ENCODE peak calls at places on chromosome 14, in seven cellular contexts. R is HepG2, P is esophagus squamous epithelium, Y is thyroid gland, M is IMR-90, G is H1, J is transverse colon. X is an unnamed sample. For H3K36me3, the result is how much of the 10 kb centered on the place peaks cover.

GRCh38 chr14:101118746-101119610 is 215.5 kb upstream of the RTL1 start:
- DNase-seq in R (no peak), P (no peak), Y (no peak), M (no peak), G (no peak), J (no peak), X (peak)

GRCh38 chr14:57066887-57067513 is 201.7 kb downstream of the EXOC5 start:
- DNase-seq in R (peak), P (no peak), Y (peak), M (peak), G (peak), J (peak), X (peak)

GRCh38 chr14:34111505-34111904 is 160.6 kb upstream of the EGLN3 start:
- DNase-seq in R (no peak), P (no peak), Y (no peak), M (no peak), G (no peak), J (no peak), X (no peak)

GRCh38 chr14:21090194-21090939 is 8.1 kb downstream of the ZNF219 start:
- DNase-seq in R (no peak), P (no peak), Y (no peak), M (no peak), G (no peak), J (peak), X (peak)

GRCh38 chr14:67133595-67134441 is 55.4 kb upstream of the GARIN2 start:
- DNase-seq in R (no peak), P (no peak), Y (no peak), M (peak), G (no peak), J (no peak), X (no peak)

GRCh38 chr14:88584451-88584850 is 21.6 kb downstream of the ZC3H14 start:
- DNase-seq in R (no peak), P (no peak), Y (no peak), M (no peak), G (no peak), J (no peak), X (no peak)

GRCh38 chr14:23492618-23493272 is 23.2 kb downstream of the NGDN start:
- DNase-seq in R (peak), P (no peak), Y (no peak), M (peak), G (no peak), J (no peak), X (no peak)

GRCh38 chr14:20455355-20456300 is 602 bp downstream of the APEX1 start:
- DNase-seq in R (no peak), P (no peak), Y (no peak), M (peak), G (no peak), J (no peak), X (no peak)

GRCh38 chr14:101128478-101129450 is 225.2 kb upstream of the RTL1 start:
- DNase-seq in R (no peak), P (no peak), Y (no peak), M (no peak), G (no peak), J (no peak), X (no peak)

GRCh38 chr14:106506901-106507305 is 980.5 kb downstream of the TMEM121 start:
- DNase-seq in R (no peak), P (no peak), Y (no peak), M (no peak), G (no peak), J (peak), X (no peak)

GRCh38 chr14:92687681-92688433 is 60.6 kb downstream of the LGMN start:
- DNase-seq in R (no peak), P (no peak), Y (peak), M (no peak), G (no peak), J (no peak), X (peak)

GRCh38 chr14:32761381-32761968 is 177.2 kb upstream of the NPAS3 start:
- DNase-seq in R (no peak), P (no peak), Y (no peak), M (no peak), G (no peak), J (no peak), X (no peak)

GRCh38 chr14:47821134-47821533 is 145.7 kb upstream of the MDGA2 start:
- DNase-seq in R (no peak), P (no peak), Y (no peak), M (no peak), G (no peak), J (no peak), X (no peak)

GRCh38 chr14:100017578-100017977 is 47.6 kb upstream of the EVL start:
- DNase-seq in R (no peak), P (no peak), Y (no peak), M (peak), G (no peak), J (no peak), X (no peak)
- H3K27ac ChIP-seq in R (no peak), P (no peak), Y (no peak), M (peak), G (no peak), J (no peak), X (no peak)

GRCh38 chr14:50814161-50814560 is 16.8 kb downstream of the NIN start:
- DNase-seq in R (no peak), P (no peak), Y (no peak), M (no peak), G (no peak), J (no peak), X (no peak)

GRCh38 chr14:50812856-50813543 is 18.0 kb downstream of the NIN start:
- DNase-seq in R (no peak), P (no peak), Y (no peak), M (no peak), G (no peak), J (no peak), X (no peak)

GRCh38 chr14:50813544-50813863 is 17.5 kb downstream of the NIN start:
- DNase-seq in R (no peak), P (no peak), Y (no peak), M (no peak), G (no peak), J (no peak), X (no peak)

GRCh38 chr14:50808053-50808452 is 22.9 kb downstream of the NIN start:
- DNase-seq in R (no peak), P (no peak), Y (no peak), M (no peak), G (no peak), J (no peak), X (no peak)

DNA sequence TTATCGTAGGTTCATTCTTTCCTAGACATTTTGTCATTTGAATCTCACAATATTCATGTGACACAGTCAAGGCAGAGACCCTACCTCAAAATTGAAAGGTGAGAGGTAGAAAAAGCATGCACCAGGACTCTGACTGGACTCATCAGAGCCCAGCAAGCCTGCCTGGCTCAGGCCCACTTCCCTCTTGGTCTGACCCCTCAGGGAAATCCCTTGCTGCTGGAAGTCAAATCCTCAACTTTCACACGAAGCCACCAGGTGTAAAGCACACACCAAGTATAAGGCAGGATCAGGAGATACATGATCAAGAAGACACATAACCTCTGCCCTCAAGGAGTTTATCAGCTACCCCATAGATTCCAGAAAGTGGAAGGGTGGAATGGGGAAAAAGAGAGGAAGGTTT is 18.8 kb downstream of the NIN start:
- DNase-seq in R (no peak), P (no peak), Y (no peak), M (no peak), G (no peak), J (no peak), X (no peak)
- H3K36me3 ChIP-seq in R (under half), P (under half), Y (under half), M (under half), G (under half), J (under half), X (under half)

DNA sequence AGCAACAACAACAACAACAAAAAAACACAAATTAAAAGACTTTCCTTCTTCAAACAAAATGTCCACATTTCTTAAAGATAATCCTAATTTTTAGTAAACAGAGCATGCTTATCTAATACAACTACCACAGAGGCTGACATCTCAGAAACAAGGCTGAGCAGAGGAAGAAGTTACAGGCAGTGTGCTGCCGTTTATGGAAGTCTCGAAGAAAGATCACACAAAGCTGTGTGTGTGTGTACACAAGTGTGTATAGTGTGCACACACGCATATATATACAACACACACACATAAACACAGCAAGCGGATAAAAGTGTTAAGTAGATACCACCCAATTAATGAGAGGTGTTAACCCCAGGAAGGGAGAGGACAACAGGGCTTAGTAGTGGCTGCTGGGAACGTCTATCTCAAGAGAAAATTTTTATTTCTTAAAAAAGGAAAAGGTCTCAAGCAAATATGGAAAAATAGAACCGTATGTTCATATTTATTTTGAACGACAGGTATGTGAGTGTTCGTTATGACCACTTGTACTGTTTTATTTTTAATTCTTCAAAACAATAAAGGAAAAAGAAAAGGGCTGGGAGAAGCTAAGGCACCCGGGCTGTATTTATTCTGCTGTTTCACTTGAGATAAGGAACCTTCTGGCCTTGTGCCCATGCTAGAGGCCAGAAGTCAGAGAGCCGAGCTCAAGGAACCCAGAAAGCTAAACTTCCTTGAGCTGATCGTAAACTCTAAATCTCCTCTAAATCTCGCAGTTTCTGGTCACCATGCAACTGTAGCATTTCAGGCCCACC is 15.1 kb downstream of the CCDC88C start:
- DNase-seq in R (no peak), P (no peak), Y (peak), M (no peak), G (no peak), J (peak), X (peak)
- TF ChIP-seq POLR2A in R (no peak), P (no peak), Y (no peak), M (no peak), G (no peak), J (no peak), X (no peak)

GRCh38 chr14:22390824-22391461 is 198.1 kb downstream of the DAD1 start:
- DNase-seq in R (peak), P (no peak), Y (no peak), M (no peak), G (no peak), J (peak), X (no peak)
- H3K27ac ChIP-seq in R (no peak), P (no peak), Y (no peak), M (no peak), G (no peak), J (no peak), X (no peak)

DNA sequence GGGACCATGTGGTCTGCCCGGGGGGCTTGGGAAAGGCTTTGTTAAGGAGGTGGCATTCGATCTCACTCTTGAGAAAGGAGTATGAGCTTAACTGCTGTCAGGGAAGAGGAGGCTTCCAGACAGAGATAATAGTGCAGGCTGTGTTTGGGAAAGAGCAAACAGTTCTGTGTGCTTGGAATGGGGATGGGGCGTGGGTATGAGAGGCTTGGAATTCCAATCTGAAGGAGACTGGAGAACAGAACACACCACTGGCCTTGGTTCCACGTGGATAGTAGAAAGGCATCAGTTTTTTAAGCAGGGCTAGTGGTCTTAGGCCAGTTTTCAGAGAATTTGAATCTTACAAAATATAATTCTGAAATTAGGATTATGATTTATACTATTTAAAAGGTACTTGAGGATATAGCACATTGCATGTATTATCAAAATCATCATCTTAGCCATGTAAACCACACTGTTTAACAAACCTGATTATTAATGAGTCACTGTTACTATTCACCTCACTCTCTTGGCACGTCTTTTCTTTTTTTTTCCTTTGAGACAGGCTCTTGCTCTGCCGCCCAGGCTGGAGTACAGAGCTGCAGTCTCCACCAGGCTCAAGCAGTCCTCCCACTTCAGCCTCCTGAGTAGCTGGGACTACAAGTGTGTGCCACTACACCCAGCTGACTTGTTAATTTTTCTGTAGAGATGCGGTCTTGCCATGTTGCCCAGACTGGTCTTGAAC is 38.5 kb upstream of the KCNK13 start:
- DNase-seq in R (no peak), P (no peak), Y (no peak), M (peak), G (no peak), J (no peak), X (no peak)
- H3K36me3 ChIP-seq in R (under half), P (under half), Y (under half), M (under half), G (under half), J (under half), X (under half)

DNA sequence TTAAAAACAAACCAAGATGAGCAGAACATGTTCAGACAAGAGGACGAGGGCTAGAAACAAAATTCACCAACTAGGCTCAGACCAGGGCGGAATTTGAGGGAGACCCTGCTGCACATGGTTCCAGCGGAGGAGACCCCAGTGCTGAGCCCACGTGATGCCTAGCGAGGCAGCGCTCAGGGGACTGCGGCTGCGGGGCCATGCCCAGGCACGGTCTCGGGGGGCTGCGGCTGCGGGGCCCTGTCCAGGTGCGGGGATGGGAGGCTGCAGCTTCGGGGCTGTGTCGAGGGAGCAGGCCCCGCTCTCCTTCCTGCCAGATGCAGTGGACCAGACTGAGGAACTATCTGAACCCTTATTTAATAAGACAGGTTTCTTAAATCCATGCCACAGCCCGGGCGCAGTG is 12.7 kb upstream of the CRIP2 start:
- DNase-seq in R (no peak), P (no peak), Y (no peak), M (no peak), G (no peak), J (no peak), X (no peak)
- TF ChIP-seq POLR2A in R (no peak), P (no peak), Y (no peak), M (no peak), G (no peak), J (no peak), X (no peak)

GRCh38 chr14:97210202-97210601 is 413.0 kb downstream of the VRK1 start:
- DNase-seq in R (no peak), P (no peak), Y (no peak), M (no peak), G (no peak), J (no peak), X (no peak)

GRCh38 chr14:97212399-97212798 is 415.2 kb downstream of the VRK1 start:
- DNase-seq in R (no peak), P (no peak), Y (no peak), M (no peak), G (no peak), J (no peak), X (no peak)

GRCh38 chr14:97217094-97217885 is 420.1 kb downstream of the VRK1 start:
- DNase-seq in R (no peak), P (no peak), Y (peak), M (no peak), G (no peak), J (no peak), X (no peak)

GRCh38 chr14:97215263-97215969 is 418.2 kb downstream of the VRK1 start:
- DNase-seq in R (no peak), P (no peak), Y (no peak), M (no peak), G (no peak), J (no peak), X (no peak)

GRCh38 chr14:97213720-97214119 is 416.5 kb downstream of the VRK1 start:
- DNase-seq in R (no peak), P (no peak), Y (no peak), M (no peak), G (no peak), J (no peak), X (no peak)
- H3K27ac ChIP-seq in R (no peak), P (no peak), Y (no peak), M (no peak), G (no peak), J (no peak), X (no peak)

GRCh38 chr14:105014631-105015030 is 6.3 kb downstream of the CDCA4 start:
- DNase-seq in R (no peak), P (no peak), Y (no peak), M (no peak), G (no peak), J (no peak), X (no peak)
- H3K36me3 ChIP-seq in R (under half), P (under half), Y (under half), M (under half), G (under half), J (under half), X (under half)

DNA sequence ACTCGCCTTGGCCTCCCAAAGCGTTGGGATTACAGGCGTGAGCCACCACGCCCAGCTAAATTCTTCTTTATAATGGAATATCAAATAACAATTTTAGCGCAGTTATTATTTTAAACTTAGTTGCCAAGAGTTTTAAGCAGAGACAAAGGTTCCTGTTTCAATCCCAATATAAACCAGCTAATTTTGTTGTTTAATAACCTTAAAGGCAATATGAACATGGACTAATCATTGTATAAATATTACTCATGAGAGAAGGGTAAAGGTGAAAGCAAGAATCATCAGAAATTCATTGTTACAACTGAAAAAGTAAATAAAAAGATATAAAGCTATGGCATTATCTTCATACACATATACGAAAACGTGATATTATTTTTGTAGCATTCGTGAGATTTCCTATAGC is 8.2 kb downstream of the DTD2 start:
- DNase-seq in R (no peak), P (no peak), Y (no peak), M (no peak), G (no peak), J (no peak), X (no peak)
- TF ChIP-seq POLR2A in R (no peak), P (no peak), Y (no peak), M (no peak), G (no peak), J (no peak), X (no peak)

DNA sequence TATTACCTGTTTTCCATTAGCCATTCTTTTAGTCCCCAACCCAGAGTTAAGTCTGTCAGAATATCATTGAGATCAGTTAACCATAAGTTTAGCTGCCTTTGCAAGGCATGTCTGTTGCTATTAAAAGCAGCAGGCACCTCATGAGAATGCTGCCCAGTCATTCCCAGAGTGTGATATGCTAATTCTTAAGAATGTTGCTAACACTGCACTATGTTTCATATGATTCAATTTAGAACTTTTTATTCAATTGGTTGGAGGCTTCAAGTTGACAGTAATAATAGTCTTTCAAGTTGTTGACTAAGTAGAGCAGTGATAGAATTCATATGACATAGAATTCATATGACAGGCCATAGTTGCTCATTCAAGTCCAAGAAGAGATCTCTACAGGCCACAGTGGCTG is 292.3 kb downstream of the FUT8 start:
- DNase-seq in R (no peak), P (no peak), Y (no peak), M (no peak), G (no peak), J (no peak), X (no peak)
- H3K27ac ChIP-seq in R (no peak), P (no peak), Y (no peak), M (no peak), G (no peak), J (no peak), X (no peak)